ENCODE peak calls at places on chromosomes 5 and 9, in ten cellular contexts. X is NCI-H1092; W is breast epithelium; S is cardiac fibroblast; D is RWPE1; C is stimulated activated CD4-positive, alpha-beta T cell treated with anti-CD3 and anti-CD28 coated beads, Interleukin-12 subunit alpha, Interleukin-12 subunit beta, amount 100 ng/mL, for 4 hours; A is ELR; J is right cardiac atrium; G is iPS DF 6.9; I is cardiac muscle cell. F is an unnamed sample.

GRCh38 chr5:448061-448765 is 5.2 kb downstream of the EXOC3 start:
- DNase-seq in J (no peak), W (no peak), D (no peak), A (no peak), I (no peak), X (no peak), G (no peak), S (no peak), C (no peak), F (no peak)

GRCh38 chr5:58813855-58814254 is 231.0 kb downstream of the RAB3C start:
- DNase-seq in S (no peak), X (no peak), D (no peak), J (no peak), G (no peak), C (no peak), W (no peak), I (no peak), A (no peak), F (no peak)

GRCh38 chr5:30849801-30850370 is 343.6 kb upstream of the CDH6 start:
- DNase-seq in J (no peak), C (no peak), S (peak), G (no peak), D (peak), X (no peak), W (no peak), A (no peak), I (peak), F (no peak)

GRCh38 chr5:61332891-61333350 is 863 bp downstream of the ZSWIM6 start:
- DNase-seq in D (peak), X (no peak), A (peak), W (no peak), G (no peak), C (peak), I (peak), S (peak), J (peak), F (no peak)

GRCh38 chr5:97840643-97841042 is 657.6 kb upstream of the RIOK2 start:
- DNase-seq in A (peak), D (no peak), C (no peak), X (no peak), W (no peak), G (no peak), I (peak), J (no peak), S (peak), F (no peak)

GRCh38 chr5:83919071-83920041 is 198.7 kb upstream of the HAPLN1 start:
- DNase-seq in I (no peak), S (peak), A (peak), D (no peak), W (no peak), J (no peak), G (no peak), X (no peak), C (no peak), F (no peak)

GRCh38 chr9:124018731-124019697 is 7.4 kb downstream of the LHX2 start:
- DNase-seq in G (no peak), D (no peak), S (no peak), I (no peak), X (no peak), C (no peak), J (peak), A (no peak), W (no peak), F (no peak)

GRCh38 chr9:116193636-116194035 is 40.0 kb downstream of the PAPPA start:
- DNase-seq in D (no peak), W (no peak), G (no peak), A (peak), J (no peak), X (no peak), C (no peak), S (peak), I (peak), F (peak)

GRCh38 chr9:93083592-93084470 is 12.2 kb upstream of the CARD19 start:
- DNase-seq in G (no peak), D (no peak), A (no peak), X (no peak), J (no peak), I (no peak), W (no peak), C (no peak), S (no peak), F (no peak)

GRCh38 chr9:126388964-126389363 is 62.3 kb downstream of the MVB12B start:
- DNase-seq in C (no peak), I (no peak), W (no peak), X (no peak), J (no peak), S (no peak), A (no peak), G (no peak), D (no peak), F (no peak)

GRCh38 chr9:119078015-119078414 is 291.2 kb downstream of the BRINP1 start:
- DNase-seq in A (no peak), J (no peak), G (no peak), W (no peak), X (no peak), C (no peak), I (no peak), D (no peak), S (no peak), F (no peak)

GRCh38 chr9:135584371-135584770 is 22.8 kb downstream of the PAEP start:
- DNase-seq in S (no peak), I (no peak), G (no peak), C (no peak), A (no peak), J (no peak), D (no peak), W (no peak), X (no peak), F (no peak)

GRCh38 chr9:81767921-81768320 is 78.6 kb upstream of the TLE1 start:
- DNase-seq in I (no peak), J (no peak), C (no peak), X (no peak), S (no peak), A (no peak), W (no peak), D (no peak), G (no peak), F (no peak)

GRCh38 chr5:139975306-139975705 is 67.8 kb downstream of the NRG2 start:
- DNase-seq in W (no peak), I (no peak), A (no peak), J (no peak), C (no peak), D (no peak), S (no peak), G (no peak), X (no peak), F (no peak)

F was measured in AG04449.